ENCODE peak calls at places on chromosomes 13 and 19, in four cellular contexts. V is mesothelial cell of epicardium; T is stimulated activated CD4-positive, alpha-beta T cell treated with anti-CD3 and anti-CD28 coated beads, Interleukin-4, amount 100 ng/mL, for 48 hours; U is mucosa of descending colon. X is an unnamed sample.

GRCh38 chr13:98253526-98253925 is 76.5 kb upstream of the RNF113B start:
- DNase-seq in T (no peak), V (no peak), U (no peak), X (no peak)

GRCh38 chr13:50386527-50387123 is 371.4 kb downstream of the KCNRG start:
- DNase-seq in T (no peak), U (no peak), V (no peak), X (no peak)

GRCh38 chr13:21014666-21015170 is 46.7 kb downstream of the LATS2 start:
- DNase-seq in U (no peak), V (no peak), T (no peak), X (no peak)

GRCh38 chr19:2274937-2275535 is 6.9 kb downstream of the PEAK3 start:
- DNase-seq in U (peak), T (no peak), V (peak), X (no peak)

GRCh38 chr13:75312884-75313520 is 169.0 kb downstream of the TBC1D4 start:
- DNase-seq in T (peak), V (no peak), U (no peak), X (no peak)

GRCh38 chr13:100675660-100676129 is 1.1 kb upstream of the TMTC4 start:
- DNase-seq in V (no peak), T (no peak), U (no peak), X (no peak)

GRCh38 chr19:48963371-48964204 is 1.5 kb upstream of the FTL start:
- DNase-seq in T (peak), V (peak), U (peak), X (no peak)

GRCh38 chr19:45492627-45493470 is 4.0 kb downstream of the RTN2 start:
- DNase-seq in T (no peak), U (peak), V (peak), X (no peak)

GRCh38 chr19:47075941-47076340 is 27.5 kb upstream of the TMEM160 start:
- DNase-seq in T (no peak), V (no peak), U (no peak), X (no peak)

GRCh38 chr13:75299913-75300862 is 181.8 kb downstream of the TBC1D4 start:
- DNase-seq in V (no peak), T (no peak), U (no peak), X (no peak)

GRCh38 chr13:44211753-44212152 is 161.9 kb upstream of the SERP2 start:
- DNase-seq in V (no peak), T (no peak), U (no peak), X (no peak)

GRCh38 chr19:1789282-1790020 is 22.6 kb downstream of the ATP8B3 start:
- DNase-seq in V (no peak), U (no peak), T (no peak), X (no peak)

GRCh38 chr13:59399513-59399912 is 764.2 kb downstream of the DIAPH3 start:
- DNase-seq in T (no peak), U (no peak), V (no peak), X (no peak)

GRCh38 chr19:57512845-57513244 is 13.1 kb downstream of the ZNF773 start:
- DNase-seq in U (no peak), T (no peak), V (no peak), X (no peak)

GRCh38 chr19:1037553-1038115 is 2.3 kb upstream of the ABCA7 start:
- DNase-seq in T (no peak), U (no peak), V (no peak), X (no peak)

GRCh38 chr19:29741776-29742175 is 26.7 kb upstream of the C19orf12 start:
- DNase-seq in U (no peak), T (no peak), V (no peak), X (no peak)

GRCh38 chr19:57269515-57270250 is 10.6 kb upstream of the ZNF460 start:
- DNase-seq in T (no peak), U (no peak), V (no peak), X (no peak)

GRCh38 chr13:79581870-79582315 is 100.9 kb downstream of the NDFIP2 start:
- DNase-seq in V (no peak), T (no peak), U (no peak), X (peak)

GRCh38 chr13:97477824-97478223 is 43.9 kb downstream of the RAP2A start:
- DNase-seq in T (no peak), U (no peak), V (no peak), X (no peak)

GRCh38 chr13:113545455-113545930 is 39.1 kb upstream of the TFDP1 start:
- DNase-seq in T (no peak), U (no peak), V (no peak), X (no peak)

GRCh38 chr13:55615080-55615479 is 1525.6 kb upstream of the PRR20A start:
- DNase-seq in U (no peak), T (no peak), V (no peak), X (no peak)

GRCh38 chr19:1651061-1651547 is 1.3 kb downstream of the TCF3 start:
- DNase-seq in V (peak), U (peak), T (peak), X (no peak)

GRCh38 chr13:107819071-107819470 is 396.3 kb downstream of the LIG4 start:
- DNase-seq in V (no peak), T (no peak), U (no peak), X (no peak)

GRCh38 chr19:47754206-47755064 is 9.1 kb downstream of the NOP53 start:
- DNase-seq in V (no peak), T (no peak), U (no peak), X (no peak)

GRCh38 chr13:51955841-51956603 is 55.2 kb downstream of the ATP7B start:
- DNase-seq in T (no peak), V (no peak), U (peak), X (no peak)

GRCh38 chr13:66359393-66359792 is 870.7 kb downstream of the PCDH9 start:
- DNase-seq in U (no peak), V (no peak), T (no peak), X (no peak)

GRCh38 chr13:50594276-50594970 is 249.1 kb downstream of the DLEU7 start:
- DNase-seq in U (peak), V (no peak), T (peak), X (no peak)

GRCh38 chr13:29551214-29551613 is 44.3 kb downstream of the SLC7A1 start:
- DNase-seq in T (no peak), U (no peak), V (no peak), X (no peak)

GRCh38 chr19:35299523-35300339 is 7.8 kb downstream of the MAG start:
- DNase-seq in V (no peak), U (no peak), T (no peak), X (no peak)

GRCh38 chr13:91406619-91407018 is 8.2 kb downstream of the GPC5 start:
- DNase-seq in U (peak), V (no peak), T (no peak), X (no peak)

GRCh38 chr19:15479391-15480345 is at the start of gene PGLYRP2:
- DNase-seq in V (no peak), U (no peak), T (no peak), X (no peak)

GRCh38 chr13:32791545-32792172 is 205.4 kb downstream of the PDS5B start:
- DNase-seq in T (peak), U (no peak), V (no peak), X (no peak)

GRCh38 chr19:49368711-49369358 is 5.2 kb downstream of the DKKL1 start:
- DNase-seq in T (no peak), V (no peak), U (no peak), X (no peak)